ENCODE peak calls at places on chromosomes 3 and 15, in eight cellular contexts. One of them, this sample, is unnamed.

GRCh38 chr15:40092416-40093223 is 16.1 kb downstream of the BMF start:
- DNase-seq in GM12878: no peak
- DNase-seq in K562: no peak
- DNase-seq in A549: no peak
- DNase-seq in SK-N-SH: peak; percentile 54
- DNase-seq in HepG2: peak; percentile 84
- DNase-seq in H1: no peak
- DNase-seq in IMR-90: peak; percentile 86
- DNase-seq in this sample: no peak

GRCh38 chr3:62373714-62374333 is 474 bp upstream of the FEZF2 start:
- DNase-seq in H1: no peak
- DNase-seq in HepG2: no peak
- DNase-seq in GM12878: no peak
- DNase-seq in K562: no peak
- DNase-seq in SK-N-SH: peak; percentile 36
- DNase-seq in IMR-90: no peak
- DNase-seq in A549: no peak
- DNase-seq in this sample: peak; percentile 17

GRCh38 chr3:79517766-79518413 is 249.9 kb downstream of the ROBO1 start:
- DNase-seq in GM12878: no peak
- DNase-seq in H1: no peak
- DNase-seq in IMR-90: peak; percentile 39
- DNase-seq in HepG2: peak; percentile 24
- DNase-seq in SK-N-SH: peak; percentile 29
- DNase-seq in K562: no peak
- DNase-seq in A549: peak; percentile 50
- DNase-seq in this sample: peak; percentile 32

GRCh38 chr3:23644099-23644498 is 161.7 kb upstream of the UBE2E1 start:
- DNase-seq in SK-N-SH: no peak
- DNase-seq in H1: no peak
- DNase-seq in GM12878: no peak
- DNase-seq in IMR-90: no peak
- DNase-seq in A549: no peak
- DNase-seq in HepG2: no peak
- DNase-seq in K562: no peak
- DNase-seq in this sample: no peak

GRCh38 chr15:58390118-58390517 is 41.7 kb upstream of the LIPC start:
- DNase-seq in HepG2: no peak
- DNase-seq in GM12878: no peak
- DNase-seq in SK-N-SH: no peak
- DNase-seq in K562: no peak
- DNase-seq in H1: no peak
- DNase-seq in IMR-90: no peak
- DNase-seq in A549: no peak
- DNase-seq in this sample: no peak

GRCh38 chr3:149576071-149576564 is 81.7 kb downstream of the WWTR1 start:
- DNase-seq in A549: peak; percentile 89
- DNase-seq in IMR-90: peak; percentile 99
- DNase-seq in HepG2: peak; percentile 51
- DNase-seq in H1: no peak
- DNase-seq in GM12878: no peak
- DNase-seq in K562: peak; percentile 20
- DNase-seq in SK-N-SH: no peak
- DNase-seq in this sample: no peak

GRCh38 chr3:48558446-48559134 is 2.0 kb upstream of the PFKFB4 start:
- DNase-seq in A549: no peak
- DNase-seq in H1: no peak
- DNase-seq in K562: no peak
- DNase-seq in IMR-90: no peak
- DNase-seq in GM12878: no peak
- DNase-seq in SK-N-SH: peak; percentile 49
- DNase-seq in HepG2: no peak
- DNase-seq in this sample: no peak

GRCh38 chr3:64462203-64463120 is 225.3 kb downstream of the ADAMTS9 start:
- DNase-seq in HepG2: no peak
- DNase-seq in IMR-90: peak; percentile 93
- DNase-seq in GM12878: no peak
- DNase-seq in K562: no peak
- DNase-seq in H1: no peak
- DNase-seq in A549: no peak
- DNase-seq in SK-N-SH: no peak
- DNase-seq in this sample: no peak

GRCh38 chr15:25946241-25946786 is 83.2 kb upstream of the ATP10A start:
- DNase-seq in K562: no peak
- DNase-seq in SK-N-SH: no peak
- DNase-seq in H1: no peak
- DNase-seq in GM12878: no peak
- DNase-seq in HepG2: no peak
- DNase-seq in A549: no peak
- DNase-seq in IMR-90: no peak
- DNase-seq in this sample: peak; percentile 33

GRCh38 chr3:192608756-192609155 is 118.6 kb downstream of the FGF12 start:
- DNase-seq in A549: no peak
- DNase-seq in SK-N-SH: no peak
- DNase-seq in H1: no peak
- DNase-seq in IMR-90: no peak
- DNase-seq in K562: no peak
- DNase-seq in HepG2: no peak
- DNase-seq in GM12878: no peak
- DNase-seq in this sample: no peak

GRCh38 chr3:119145500-119146167 is at the start of gene TEX55:
- DNase-seq in IMR-90: peak; percentile 61
- DNase-seq in A549: peak; percentile 77
- DNase-seq in SK-N-SH: peak; percentile 69
- DNase-seq in H1: no peak
- DNase-seq in GM12878: no peak
- DNase-seq in HepG2: peak; percentile 30
- DNase-seq in K562: peak; percentile 10
- DNase-seq in this sample: no peak

GRCh38 chr15:25717861-25718504 is 145.1 kb downstream of the ATP10A start:
- DNase-seq in K562: no peak
- DNase-seq in HepG2: no peak
- DNase-seq in GM12878: no peak
- DNase-seq in A549: no peak
- DNase-seq in H1: no peak
- DNase-seq in SK-N-SH: no peak
- DNase-seq in IMR-90: no peak
- DNase-seq in this sample: no peak

GRCh38 chr3:125207507-125207906 is 5.0 kb downstream of the SLC12A8 start:
- DNase-seq in K562: no peak
- DNase-seq in IMR-90: no peak
- DNase-seq in GM12878: no peak
- DNase-seq in A549: no peak
- DNase-seq in SK-N-SH: no peak
- DNase-seq in HepG2: no peak
- DNase-seq in H1: no peak
- DNase-seq in this sample: no peak

GRCh38 chr3:11005686-11006256 is 13.2 kb downstream of the SLC6A1 start:
- DNase-seq in SK-N-SH: no peak
- DNase-seq in H1: no peak
- DNase-seq in IMR-90: peak; percentile 6
- DNase-seq in HepG2: no peak
- DNase-seq in GM12878: no peak
- DNase-seq in A549: no peak
- DNase-seq in K562: no peak
- DNase-seq in this sample: no peak

GRCh38 chr3:100040446-100040845 is 73.9 kb downstream of the FILIP1L start:
- DNase-seq in HepG2: no peak
- DNase-seq in SK-N-SH: no peak
- DNase-seq in A549: no peak
- DNase-seq in K562: no peak
- DNase-seq in IMR-90: peak; percentile 68
- DNase-seq in GM12878: no peak
- DNase-seq in H1: no peak
- DNase-seq in this sample: no peak

GRCh38 chr3:50572158-50572557 is 2.8 kb downstream of the HEMK1 start:
- DNase-seq in A549: peak; percentile 55
- DNase-seq in H1: no peak
- DNase-seq in IMR-90: peak; percentile 59
- DNase-seq in SK-N-SH: peak; percentile 79
- DNase-seq in K562: peak; percentile 58
- DNase-seq in HepG2: peak; percentile 66
- DNase-seq in GM12878: no peak
- DNase-seq in this sample: peak; percentile 76

GRCh38 chr15:70259030-70259424 is 161.3 kb upstream of the TLE3 start:
- DNase-seq in SK-N-SH: no peak
- DNase-seq in A549: no peak
- DNase-seq in K562: peak; percentile 61
- DNase-seq in HepG2: no peak
- DNase-seq in GM12878: no peak
- DNase-seq in IMR-90: peak; percentile 62
- DNase-seq in H1: no peak
- DNase-seq in this sample: no peak

GRCh38 chr3:15476378-15476777 is 45.1 kb downstream of the COLQ start:
- DNase-seq in H1: no peak
- DNase-seq in SK-N-SH: no peak
- DNase-seq in IMR-90: peak; percentile 61
- DNase-seq in HepG2: no peak
- DNase-seq in A549: no peak
- DNase-seq in K562: no peak
- DNase-seq in GM12878: no peak
- DNase-seq in this sample: no peak

GRCh38 chr3:29420106-29420505 is 139.2 kb downstream of the RBMS3 start:
- DNase-seq in IMR-90: peak; percentile 35
- DNase-seq in H1: no peak
- DNase-seq in SK-N-SH: no peak
- DNase-seq in K562: no peak
- DNase-seq in GM12878: no peak
- DNase-seq in A549: no peak
- DNase-seq in HepG2: no peak
- DNase-seq in this sample: no peak

GRCh38 chr3:126659915-126660886 is 5.3 kb upstream of the TXNRD3 start:
- DNase-seq in GM12878: no peak
- DNase-seq in SK-N-SH: peak; percentile 64
- DNase-seq in IMR-90: no peak
- DNase-seq in H1: no peak
- DNase-seq in HepG2: peak; percentile 28
- DNase-seq in K562: no peak
- DNase-seq in A549: peak; percentile 44
- DNase-seq in this sample: peak; percentile 41

GRCh38 chr15:96054606-96055005 is 275.9 kb upstream of the NR2F2 start:
- DNase-seq in SK-N-SH: no peak
- DNase-seq in GM12878: no peak
- DNase-seq in H1: no peak
- DNase-seq in K562: no peak
- DNase-seq in IMR-90: peak; percentile 77
- DNase-seq in HepG2: no peak
- DNase-seq in A549: no peak
- DNase-seq in this sample: no peak

GRCh38 chr15:63553388-63553791 is 43.8 kb upstream of the FBXL22 start:
- DNase-seq in A549: no peak
- DNase-seq in IMR-90: peak; percentile 97
- DNase-seq in GM12878: no peak
- DNase-seq in SK-N-SH: no peak
- DNase-seq in K562: no peak
- DNase-seq in HepG2: no peak
- DNase-seq in H1: no peak
- DNase-seq in this sample: no peak
- TF ChIP-seq USF2 in A549: no peak
- TF ChIP-seq USF2 in IMR-90: peak; percentile 90
- TF ChIP-seq USF2 in GM12878: no peak
- TF ChIP-seq USF2 in SK-N-SH: no peak
- TF ChIP-seq USF2 in K562: no peak
- TF ChIP-seq USF2 in HepG2: no peak
- TF ChIP-seq USF2 in H1: peak; percentile 36
- TF ChIP-seq USF2 in this sample: peak; percentile 64

GRCh38 chr3:66989241-66989640 is 8.9 kb upstream of the KBTBD8 start:
- DNase-seq in IMR-90: no peak
- DNase-seq in HepG2: no peak
- DNase-seq in GM12878: no peak
- DNase-seq in A549: no peak
- DNase-seq in K562: no peak
- DNase-seq in SK-N-SH: no peak
- DNase-seq in H1: no peak
- DNase-seq in this sample: no peak

GRCh38 chr3:66989860-66990696 is 8.0 kb upstream of the KBTBD8 start:
- DNase-seq in K562: peak; percentile 26
- DNase-seq in HepG2: peak; percentile 36
- DNase-seq in A549: peak; percentile 63
- DNase-seq in IMR-90: no peak
- DNase-seq in SK-N-SH: no peak
- DNase-seq in GM12878: peak; percentile 40
- DNase-seq in H1: no peak
- DNase-seq in this sample: no peak

GRCh38 chr3:66993082-66993481 is 5.0 kb upstream of the KBTBD8 start:
- DNase-seq in GM12878: no peak
- DNase-seq in SK-N-SH: no peak
- DNase-seq in K562: no peak
- DNase-seq in H1: no peak
- DNase-seq in HepG2: no peak
- DNase-seq in A549: peak; percentile 24
- DNase-seq in IMR-90: no peak
- DNase-seq in this sample: no peak

GRCh38 chr3:66994588-66994987 is 3.5 kb upstream of the KBTBD8 start:
- DNase-seq in IMR-90: no peak
- DNase-seq in GM12878: no peak
- DNase-seq in HepG2: no peak
- DNase-seq in A549: no peak
- DNase-seq in K562: no peak
- DNase-seq in SK-N-SH: no peak
- DNase-seq in H1: no peak
- DNase-seq in this sample: no peak

DNA sequence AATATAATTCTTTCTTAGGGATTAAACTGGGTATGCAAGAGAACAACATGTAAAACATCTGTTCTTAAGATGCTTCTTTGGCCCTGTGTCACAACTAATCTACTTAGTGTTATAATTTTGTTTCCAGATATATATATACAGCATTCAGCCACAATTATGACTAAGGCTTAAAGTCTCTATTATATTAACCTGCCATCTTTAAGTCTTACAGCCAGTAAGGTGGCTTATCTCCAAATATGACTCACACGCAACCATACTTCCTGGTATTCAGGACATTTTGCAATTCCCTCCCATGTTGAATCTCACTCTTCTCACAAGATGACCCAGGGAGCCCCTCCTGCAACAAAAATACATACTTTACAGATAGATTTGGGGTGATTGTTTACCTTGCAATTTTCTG is 6.6 kb upstream of the KBTBD8 start:
- DNase-seq in K562: peak; percentile 18
- DNase-seq in GM12878: no peak
- DNase-seq in HepG2: no peak
- DNase-seq in SK-N-SH: no peak
- DNase-seq in H1: no peak
- DNase-seq in IMR-90: peak; percentile 96
- DNase-seq in A549: peak; percentile 17
- DNase-seq in this sample: no peak
- TF ChIP-seq USF2 in K562: no peak
- TF ChIP-seq USF2 in GM12878: no peak
- TF ChIP-seq USF2 in HepG2: no peak
- TF ChIP-seq USF2 in SK-N-SH: no peak
- TF ChIP-seq USF2 in H1: no peak
- TF ChIP-seq USF2 in IMR-90: no peak
- TF ChIP-seq USF2 in A549: no peak
- TF ChIP-seq USF2 in this sample: no peak

GRCh38 chr3:33063651-33064051 is 33.3 kb downstream of the GLB1 start:
- DNase-seq in GM12878: peak; percentile 42
- DNase-seq in K562: no peak
- DNase-seq in H1: no peak
- DNase-seq in HepG2: no peak
- DNase-seq in A549: no peak
- DNase-seq in IMR-90: peak; percentile 23
- DNase-seq in SK-N-SH: no peak
- DNase-seq in this sample: no peak
- TF ChIP-seq USF2 in GM12878: no peak
- TF ChIP-seq USF2 in K562: no peak
- TF ChIP-seq USF2 in H1: no peak
- TF ChIP-seq USF2 in HepG2: no peak
- TF ChIP-seq USF2 in A549: no peak
- TF ChIP-seq USF2 in IMR-90: no peak
- TF ChIP-seq USF2 in SK-N-SH: no peak
- TF ChIP-seq USF2 in this sample: no peak

GRCh38 chr15:94164202-94164807 is 67.1 kb upstream of the MCTP2 start:
- DNase-seq in H1: peak; percentile 31
- DNase-seq in IMR-90: peak; percentile 51
- DNase-seq in HepG2: peak; percentile 53
- DNase-seq in GM12878: no peak
- DNase-seq in SK-N-SH: peak; percentile 60
- DNase-seq in K562: peak; percentile 26
- DNase-seq in A549: peak; percentile 39
- DNase-seq in this sample: peak; percentile 67
- TF ChIP-seq USF2 in H1: no peak
- TF ChIP-seq USF2 in IMR-90: no peak
- TF ChIP-seq USF2 in HepG2: no peak
- TF ChIP-seq USF2 in GM12878: no peak
- TF ChIP-seq USF2 in SK-N-SH: no peak
- TF ChIP-seq USF2 in K562: no peak
- TF ChIP-seq USF2 in A549: no peak
- TF ChIP-seq USF2 in this sample: no peak